ENCODE peak calls at places on chromosome 12, in four cellular contexts. One of them, this sample, is unnamed. For H3K4me1 and H3K27me3, the result is how much of the 10 kb centered on the place peaks cover.

GRCh38 chr12:54251667-54252284 is 28.1 kb downstream of the CBX5 start:
- DNase-seq in tibial artery: no peak
- DNase-seq in K562: peak
- DNase-seq in CD8-positive, alpha-beta T cell: no peak
- DNase-seq in this sample: peak

GRCh38 chr12:130613131-130613530 is 103.0 kb downstream of the RIMBP2 start:
- DNase-seq in K562: no peak
- DNase-seq in CD8-positive, alpha-beta T cell: no peak
- DNase-seq in tibial artery: no peak
- DNase-seq in this sample: no peak

GRCh38 chr12:1933342-1933992 is 15.0 kb upstream of the CACNA2D4 start:
- DNase-seq in CD8-positive, alpha-beta T cell: no peak
- DNase-seq in tibial artery: no peak
- DNase-seq in K562: no peak
- DNase-seq in this sample: no peak

GRCh38 chr12:50203691-50204090 is 36.5 kb upstream of the CERS5 start:
- DNase-seq in K562: no peak
- DNase-seq in tibial artery: no peak
- DNase-seq in CD8-positive, alpha-beta T cell: no peak
- DNase-seq in this sample: no peak

GRCh38 chr12:49892084-49892731 is 11.5 kb downstream of the FAIM2 start:
- DNase-seq in CD8-positive, alpha-beta T cell: no peak
- DNase-seq in K562: peak
- DNase-seq in tibial artery: no peak
- DNase-seq in this sample: no peak

GRCh38 chr12:116861331-116861730 is 19.9 kb downstream of the HRK start:
- DNase-seq in K562: peak
- DNase-seq in tibial artery: peak
- DNase-seq in CD8-positive, alpha-beta T cell: no peak
- DNase-seq in this sample: no peak

GRCh38 chr12:116962197-116962596 is 51.4 kb downstream of the FBXW8 start:
- DNase-seq in tibial artery: no peak
- DNase-seq in CD8-positive, alpha-beta T cell: no peak
- DNase-seq in K562: no peak
- DNase-seq in this sample: no peak

GRCh38 chr12:128918481-128918880 is 65.2 kb downstream of the GLT1D1 start:
- DNase-seq in tibial artery: no peak
- DNase-seq in K562: no peak
- DNase-seq in CD8-positive, alpha-beta T cell: no peak
- DNase-seq in this sample: no peak

GRCh38 chr12:79063258-79063657 is 198.7 kb downstream of the SYT1 start:
- DNase-seq in K562: no peak
- DNase-seq in tibial artery: no peak
- DNase-seq in CD8-positive, alpha-beta T cell: no peak
- DNase-seq in this sample: no peak

GRCh38 chr12:48717252-48717695 is 767 bp upstream of the CCNT1 start:
- DNase-seq in tibial artery: no peak
- DNase-seq in K562: no peak
- DNase-seq in CD8-positive, alpha-beta T cell: no peak
- DNase-seq in this sample: peak

GRCh38 chr12:86230516-86231146 is 25.6 kb downstream of the MGAT4C start:
- DNase-seq in CD8-positive, alpha-beta T cell: no peak
- DNase-seq in tibial artery: no peak
- DNase-seq in K562: no peak
- DNase-seq in this sample: no peak

GRCh38 chr12:91804533-91804932 is 341.1 kb downstream of the BTG1 start:
- DNase-seq in CD8-positive, alpha-beta T cell: no peak
- DNase-seq in K562: no peak
- DNase-seq in tibial artery: no peak
- DNase-seq in this sample: no peak

GRCh38 chr12:102954143-102954542 is 3.3 kb upstream of the ASCL1 start:
- DNase-seq in CD8-positive, alpha-beta T cell: no peak
- DNase-seq in tibial artery: no peak
- DNase-seq in K562: no peak
- DNase-seq in this sample: no peak

GRCh38 chr12:575948-576612 is 87.2 kb downstream of the NINJ2 start:
- DNase-seq in CD8-positive, alpha-beta T cell: peak
- DNase-seq in K562: peak
- DNase-seq in tibial artery: peak
- DNase-seq in this sample: peak

GRCh38 chr12:74689071-74689655 is 151.5 kb downstream of the ATXN7L3B start:
- DNase-seq in CD8-positive, alpha-beta T cell: no peak
- DNase-seq in tibial artery: no peak
- DNase-seq in K562: no peak
- DNase-seq in this sample: peak

GRCh38 chr12:76035045-76035444 is 3.5 kb upstream of the PHLDA1 start:
- DNase-seq in tibial artery: no peak
- DNase-seq in CD8-positive, alpha-beta T cell: no peak
- DNase-seq in K562: no peak
- DNase-seq in this sample: no peak

GRCh38 chr12:95755236-95755865 is 35.2 kb downstream of the NTN4 start:
- DNase-seq in tibial artery: no peak
- DNase-seq in CD8-positive, alpha-beta T cell: no peak
- DNase-seq in K562: no peak
- DNase-seq in this sample: peak

GRCh38 chr12:124698211-124698997 is 131.0 kb upstream of the NCOR2 start:
- DNase-seq in K562: no peak
- DNase-seq in CD8-positive, alpha-beta T cell: no peak
- DNase-seq in tibial artery: no peak
- DNase-seq in this sample: peak

GRCh38 chr12:107458163-107458562 is 227.4 kb upstream of the PWP1 start:
- DNase-seq in K562: no peak
- DNase-seq in tibial artery: no peak
- DNase-seq in CD8-positive, alpha-beta T cell: no peak
- DNase-seq in this sample: peak

GRCh38 chr12:81330480-81330879 is 252.6 kb downstream of the ACSS3 start:
- DNase-seq in CD8-positive, alpha-beta T cell: no peak
- DNase-seq in K562: no peak
- DNase-seq in tibial artery: no peak
- DNase-seq in this sample: no peak

GRCh38 chr12:80040075-80040738 is 59.1 kb upstream of the OTOGL start:
- DNase-seq in tibial artery: no peak
- DNase-seq in CD8-positive, alpha-beta T cell: no peak
- DNase-seq in K562: no peak
- DNase-seq in this sample: no peak

GRCh38 chr12:88624911-88625310 is 44.6 kb upstream of the KITLG start:
- DNase-seq in K562: no peak
- DNase-seq in tibial artery: no peak
- DNase-seq in CD8-positive, alpha-beta T cell: no peak
- DNase-seq in this sample: peak

GRCh38 chr12:9646794-9647622 is 22.5 kb upstream of the CLEC2D start:
- DNase-seq in K562: peak
- DNase-seq in CD8-positive, alpha-beta T cell: no peak
- DNase-seq in tibial artery: no peak
- DNase-seq in this sample: peak

GRCh38 chr12:42468341-42468821 is 121.2 kb downstream of the PRICKLE1 start:
- DNase-seq in K562: no peak
- DNase-seq in CD8-positive, alpha-beta T cell: no peak
- DNase-seq in tibial artery: no peak
- DNase-seq in this sample: no peak

GRCh38 chr12:47905313-47905730 is 528 bp upstream of the VDR start:
- DNase-seq in tibial artery: peak
- DNase-seq in CD8-positive, alpha-beta T cell: no peak
- DNase-seq in K562: no peak
- DNase-seq in this sample: no peak

GRCh38 chr12:74890237-74890599 is 319.4 kb downstream of the KCNC2 start:
- DNase-seq in CD8-positive, alpha-beta T cell: no peak
- DNase-seq in tibial artery: no peak
- DNase-seq in K562: no peak
- DNase-seq in this sample: peak

GRCh38 chr12:54287316-54288157 is 7.0 kb downstream of the HNRNPA1 start:
- DNase-seq in tibial artery: no peak
- DNase-seq in K562: no peak
- DNase-seq in CD8-positive, alpha-beta T cell: no peak
- DNase-seq in this sample: no peak

GRCh38 chr12:31017535-31017934 is 56.1 kb upstream of the DDX11 start:
- DNase-seq in K562: no peak
- DNase-seq in tibial artery: peak
- DNase-seq in CD8-positive, alpha-beta T cell: no peak
- DNase-seq in this sample: no peak

GRCh38 chr12:27693403-27693802 is 2.8 kb upstream of the REP15 start:
- DNase-seq in tibial artery: no peak
- DNase-seq in CD8-positive, alpha-beta T cell: no peak
- DNase-seq in K562: no peak
- DNase-seq in this sample: no peak

GRCh38 chr12:130990034-130990433 is 36.3 kb downstream of the ADGRD1 start:
- DNase-seq in tibial artery: no peak
- DNase-seq in CD8-positive, alpha-beta T cell: no peak
- DNase-seq in K562: no peak
- DNase-seq in this sample: no peak

GRCh38 chr12:50542448-50542847 is 37.7 kb downstream of the DIP2B start:
- DNase-seq in CD8-positive, alpha-beta T cell: no peak
- DNase-seq in K562: no peak
- DNase-seq in tibial artery: no peak
- DNase-seq in this sample: no peak

GRCh38 chr12:15220451-15220850 is 766 bp downstream of the RERG start:
- DNase-seq in CD8-positive, alpha-beta T cell: no peak
- DNase-seq in tibial artery: peak
- DNase-seq in K562: no peak
- DNase-seq in this sample: no peak

GRCh38 chr12:113903381-113903863 is 62.7 kb downstream of the RBM19 start:
- DNase-seq in CD8-positive, alpha-beta T cell: no peak
- DNase-seq in K562: no peak
- DNase-seq in tibial artery: no peak
- DNase-seq in this sample: peak

GRCh38 chr12:68445836-68446235 is 113.7 kb upstream of the MDM1 start:
- DNase-seq in CD8-positive, alpha-beta T cell: no peak
- DNase-seq in tibial artery: no peak
- DNase-seq in K562: no peak
- DNase-seq in this sample: no peak

GRCh38 chr12:89844539-89844938 is 135.9 kb upstream of the ATP2B1 start:
- DNase-seq in CD8-positive, alpha-beta T cell: no peak
- DNase-seq in tibial artery: no peak
- DNase-seq in K562: no peak
- DNase-seq in this sample: no peak

GRCh38 chr12:25322918-25323773 is 72.4 kb upstream of the KRAS start:
- DNase-seq in CD8-positive, alpha-beta T cell: no peak
- DNase-seq in tibial artery: no peak
- DNase-seq in K562: no peak
- DNase-seq in this sample: peak

GRCh38 chr12:58242803-58243628 is 301.6 kb downstream of the ATP23 start:
- DNase-seq in K562: no peak
- DNase-seq in tibial artery: no peak
- DNase-seq in CD8-positive, alpha-beta T cell: no peak
- DNase-seq in this sample: no peak

GRCh38 chr12:77324763-77325468 is 259.5 kb upstream of the E2F7 start:
- DNase-seq in tibial artery: peak
- DNase-seq in K562: peak
- DNase-seq in CD8-positive, alpha-beta T cell: no peak
- DNase-seq in this sample: peak

GRCh38 chr12:122035292-122035691 is 13.6 kb downstream of the BCL7A start:
- DNase-seq in K562: no peak
- DNase-seq in CD8-positive, alpha-beta T cell: no peak
- DNase-seq in tibial artery: no peak
- DNase-seq in this sample: no peak
- H3K4me3 ChIP-seq in K562: no peak
- H3K4me3 ChIP-seq in CD8-positive, alpha-beta T cell: no peak
- H3K4me3 ChIP-seq in tibial artery: no peak
- H3K4me3 ChIP-seq in this sample: no peak

GRCh38 chr12:11705010-11705409 is 55.5 kb downstream of the ETV6 start:
- DNase-seq in K562: no peak
- DNase-seq in CD8-positive, alpha-beta T cell: no peak
- DNase-seq in tibial artery: no peak
- DNase-seq in this sample: peak
- H3K4me1 ChIP-seq in K562: under half
- H3K4me1 ChIP-seq in CD8-positive, alpha-beta T cell: under half
- H3K4me1 ChIP-seq in tibial artery: under half
- H3K4me1 ChIP-seq in this sample: half or more

GRCh38 chr12:52675301-52675701 is 4.9 kb downstream of the KRT1 start:
- DNase-seq in tibial artery: no peak
- DNase-seq in CD8-positive, alpha-beta T cell: no peak
- DNase-seq in K562: no peak
- DNase-seq in this sample: no peak
- H3K27me3 ChIP-seq in tibial artery: under half
- H3K27me3 ChIP-seq in CD8-positive, alpha-beta T cell: under half
- H3K27me3 ChIP-seq in K562: under half
- H3K27me3 ChIP-seq in this sample: half or more

GRCh38 chr12:6968426-6968825 is 2.0 kb downstream of the PHB2 start:
- DNase-seq in K562: no peak
- DNase-seq in tibial artery: no peak
- DNase-seq in CD8-positive, alpha-beta T cell: no peak
- DNase-seq in this sample: no peak
- H3K4me3 ChIP-seq in K562: peak
- H3K4me3 ChIP-seq in tibial artery: no peak
- H3K4me3 ChIP-seq in CD8-positive, alpha-beta T cell: no peak
- H3K4me3 ChIP-seq in this sample: no peak

GRCh38 chr12:7141351-7142005 is 11.3 kb downstream of the CLSTN3 start:
- DNase-seq in K562: no peak
- DNase-seq in CD8-positive, alpha-beta T cell: no peak
- DNase-seq in tibial artery: no peak
- DNase-seq in this sample: no peak
- H3K4me1 ChIP-seq in K562: under half
- H3K4me1 ChIP-seq in CD8-positive, alpha-beta T cell: under half
- H3K4me1 ChIP-seq in tibial artery: under half
- H3K4me1 ChIP-seq in this sample: under half

GRCh38 chr12:109714913-109715244 is 1.3 kb downstream of the FAM222A start:
- DNase-seq in K562: no peak
- DNase-seq in tibial artery: no peak
- DNase-seq in CD8-positive, alpha-beta T cell: no peak
- DNase-seq in this sample: no peak
- H3K27me3 ChIP-seq in K562: under half
- H3K27me3 ChIP-seq in tibial artery: half or more
- H3K27me3 ChIP-seq in CD8-positive, alpha-beta T cell: under half
- H3K27me3 ChIP-seq in this sample: under half

DNA sequence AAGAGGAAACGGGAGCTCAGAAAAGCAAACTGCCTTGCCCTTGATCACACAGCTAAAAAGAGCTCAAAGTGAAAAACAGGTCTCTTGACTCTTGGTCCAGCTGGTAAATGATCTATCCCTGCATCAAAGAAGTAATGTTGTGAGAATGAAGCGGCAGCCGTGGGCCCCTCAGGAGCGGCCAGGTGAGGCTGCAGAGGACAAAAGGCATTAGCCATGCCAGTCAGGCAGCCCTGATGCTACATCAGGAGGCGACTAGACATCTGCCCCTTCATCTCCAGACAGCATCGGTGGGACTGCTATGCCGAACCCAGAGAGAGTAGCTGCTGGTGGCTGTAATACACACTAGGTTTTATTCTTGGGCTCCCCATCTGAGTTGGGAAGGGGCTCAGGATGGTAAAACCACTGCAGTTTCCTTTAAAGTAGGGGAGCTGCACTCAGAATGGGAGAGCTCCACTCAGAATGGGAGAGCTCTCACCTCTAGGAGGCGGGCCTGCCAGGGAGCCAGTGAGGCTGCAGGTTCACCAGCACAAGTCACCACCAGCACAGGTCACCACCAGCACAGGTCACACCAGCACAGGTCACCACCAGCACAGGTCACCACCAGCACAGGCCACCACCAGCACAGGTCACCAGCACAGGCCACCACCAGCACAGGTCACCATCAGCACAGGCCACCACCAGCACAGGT is 120.1 kb downstream of the TSPAN9 start:
- DNase-seq in tibial artery: no peak
- DNase-seq in K562: no peak
- DNase-seq in CD8-positive, alpha-beta T cell: no peak
- DNase-seq in this sample: no peak
- H3K4me3 ChIP-seq in tibial artery: no peak
- H3K4me3 ChIP-seq in K562: no peak
- H3K4me3 ChIP-seq in CD8-positive, alpha-beta T cell: no peak
- H3K4me3 ChIP-seq in this sample: no peak

GRCh38 chr12:98780261-98780660 is 135.2 kb downstream of the APAF1 start:
- DNase-seq in CD8-positive, alpha-beta T cell: no peak
- DNase-seq in K562: no peak
- DNase-seq in tibial artery: no peak
- DNase-seq in this sample: no peak
- H3K4me1 ChIP-seq in CD8-positive, alpha-beta T cell: under half
- H3K4me1 ChIP-seq in K562: under half
- H3K4me1 ChIP-seq in tibial artery: under half
- H3K4me1 ChIP-seq in this sample: under half

This sample was measured in cardiac muscle cell.